ENCODE peak calls at places on chromosomes 11 and 22, in four cellular contexts. One of them, this sample, is unnamed.

GRCh38 chr22:20803696-20804324 is 29.9 kb downstream of the SERPIND1 start:
- DNase-seq in neural crest cell: peak
- DNase-seq in mesothelial cell of epicardium: peak
- DNase-seq in heart right ventricle: peak
- DNase-seq in this sample: no peak

GRCh38 chr22:36028646-36029405 is at the start of gene RBFOX2:
- DNase-seq in mesothelial cell of epicardium: peak
- DNase-seq in neural crest cell: peak
- DNase-seq in heart right ventricle: peak
- DNase-seq in this sample: peak

GRCh38 chr11:19498986-19499669 is 213.5 kb upstream of the NAV2 start:
- DNase-seq in neural crest cell: no peak
- DNase-seq in heart right ventricle: no peak
- DNase-seq in mesothelial cell of epicardium: no peak
- DNase-seq in this sample: no peak

GRCh38 chr11:40125054-40125453 is 1334.4 kb downstream of the LRRC4C start:
- DNase-seq in heart right ventricle: no peak
- DNase-seq in mesothelial cell of epicardium: no peak
- DNase-seq in neural crest cell: no peak
- DNase-seq in this sample: no peak

GRCh38 chr11:952406-953385 is 27.0 kb downstream of the AP2A2 start:
- DNase-seq in neural crest cell: no peak
- DNase-seq in mesothelial cell of epicardium: no peak
- DNase-seq in heart right ventricle: no peak
- DNase-seq in this sample: no peak

GRCh38 chr11:6799402-6799801 is at the start of gene OR6A2:
- DNase-seq in heart right ventricle: no peak
- DNase-seq in neural crest cell: no peak
- DNase-seq in mesothelial cell of epicardium: no peak
- DNase-seq in this sample: no peak

GRCh38 chr11:88202498-88202897 is 27.3 kb upstream of the RAB38 start:
- DNase-seq in mesothelial cell of epicardium: no peak
- DNase-seq in heart right ventricle: no peak
- DNase-seq in neural crest cell: no peak
- DNase-seq in this sample: no peak

GRCh38 chr11:1160231-1161101 is 2.7 kb downstream of the MUC5AC start:
- DNase-seq in neural crest cell: no peak
- DNase-seq in mesothelial cell of epicardium: no peak
- DNase-seq in heart right ventricle: no peak
- DNase-seq in this sample: peak

GRCh38 chr11:27694992-27695391 is 5.3 kb downstream of the BDNF start:
- DNase-seq in mesothelial cell of epicardium: no peak
- DNase-seq in neural crest cell: no peak
- DNase-seq in heart right ventricle: no peak
- DNase-seq in this sample: no peak
- TF ChIP-seq CTCF in mesothelial cell of epicardium: no peak
- TF ChIP-seq CTCF in neural crest cell: peak
- TF ChIP-seq CTCF in heart right ventricle: no peak
- TF ChIP-seq CTCF in this sample: no peak

DNA sequence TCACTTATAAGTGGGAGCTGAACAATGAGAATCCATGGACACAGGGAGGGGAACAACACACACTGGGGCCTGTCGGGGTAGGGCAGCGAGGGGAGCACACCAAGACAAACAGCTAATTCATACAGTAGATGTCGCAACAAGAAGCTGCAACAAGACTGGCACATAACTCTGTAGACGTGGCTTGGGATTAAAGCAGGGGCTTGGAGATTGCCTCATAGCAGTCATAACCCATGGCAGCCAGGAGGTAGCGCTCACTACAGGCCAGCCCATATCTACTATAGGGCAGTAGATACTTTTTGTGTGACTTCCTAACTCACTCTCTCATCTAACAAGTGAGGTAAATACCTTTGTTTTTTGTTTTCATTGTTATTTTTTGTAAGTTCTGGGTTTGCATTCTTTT is 1.7 kb upstream of the OR9G4 start:
- DNase-seq in neural crest cell: no peak
- DNase-seq in heart right ventricle: no peak
- DNase-seq in mesothelial cell of epicardium: no peak
- DNase-seq in this sample: no peak
- TF ChIP-seq CTCF in neural crest cell: no peak
- TF ChIP-seq CTCF in heart right ventricle: no peak
- TF ChIP-seq CTCF in mesothelial cell of epicardium: no peak
- TF ChIP-seq CTCF in this sample: no peak

GRCh38 chr11:10514713-10515112 is 26.3 kb downstream of the RNF141 start:
- DNase-seq in mesothelial cell of epicardium: no peak
- DNase-seq in heart right ventricle: no peak
- DNase-seq in neural crest cell: no peak
- DNase-seq in this sample: no peak

GRCh38 chr11:10506013-10506370 is 35.0 kb downstream of the RNF141 start:
- DNase-seq in mesothelial cell of epicardium: no peak
- DNase-seq in heart right ventricle: no peak
- DNase-seq in neural crest cell: no peak
- DNase-seq in this sample: no peak

GRCh38 chr11:10514210-10514609 is 26.8 kb downstream of the RNF141 start:
- DNase-seq in mesothelial cell of epicardium: no peak
- DNase-seq in neural crest cell: no peak
- DNase-seq in heart right ventricle: no peak
- DNase-seq in this sample: no peak

GRCh38 chr11:10515418-10515817 is 25.6 kb downstream of the RNF141 start:
- DNase-seq in heart right ventricle: no peak
- DNase-seq in neural crest cell: no peak
- DNase-seq in mesothelial cell of epicardium: no peak
- DNase-seq in this sample: no peak

GRCh38 chr11:10511046-10511711 is 29.8 kb downstream of the RNF141 start:
- DNase-seq in heart right ventricle: no peak
- DNase-seq in mesothelial cell of epicardium: no peak
- DNase-seq in neural crest cell: no peak
- DNase-seq in this sample: no peak
- TF ChIP-seq CTCF in heart right ventricle: no peak
- TF ChIP-seq CTCF in mesothelial cell of epicardium: no peak
- TF ChIP-seq CTCF in neural crest cell: no peak
- TF ChIP-seq CTCF in this sample: no peak

GRCh38 chr11:47003180-47003877 is 66.8 kb downstream of the CSTPP1 start:
- DNase-seq in mesothelial cell of epicardium: no peak
- DNase-seq in heart right ventricle: peak
- DNase-seq in neural crest cell: no peak
- DNase-seq in this sample: no peak

GRCh38 chr11:47005441-47005840 is 68.9 kb downstream of the CSTPP1 start:
- DNase-seq in mesothelial cell of epicardium: no peak
- DNase-seq in neural crest cell: no peak
- DNase-seq in heart right ventricle: no peak
- DNase-seq in this sample: no peak

GRCh38 chr11:47002366-47002765 is 65.8 kb downstream of the CSTPP1 start:
- DNase-seq in neural crest cell: no peak
- DNase-seq in mesothelial cell of epicardium: no peak
- DNase-seq in heart right ventricle: no peak
- DNase-seq in this sample: no peak

GRCh38 chr11:47001666-47002285 is 65.2 kb downstream of the CSTPP1 start:
- DNase-seq in neural crest cell: no peak
- DNase-seq in mesothelial cell of epicardium: no peak
- DNase-seq in heart right ventricle: no peak
- DNase-seq in this sample: no peak

GRCh38 chr11:47004595-47005033 is 68.1 kb downstream of the CSTPP1 start:
- DNase-seq in neural crest cell: no peak
- DNase-seq in mesothelial cell of epicardium: peak
- DNase-seq in heart right ventricle: peak
- DNase-seq in this sample: no peak
- TF ChIP-seq CTCF in neural crest cell: no peak
- TF ChIP-seq CTCF in mesothelial cell of epicardium: no peak
- TF ChIP-seq CTCF in heart right ventricle: no peak
- TF ChIP-seq CTCF in this sample: no peak

GRCh38 chr22:27331526-27332281 is 469.9 kb downstream of the MN1 start:
- DNase-seq in neural crest cell: peak
- DNase-seq in heart right ventricle: peak
- DNase-seq in mesothelial cell of epicardium: no peak
- DNase-seq in this sample: no peak
- TF ChIP-seq CTCF in neural crest cell: peak
- TF ChIP-seq CTCF in heart right ventricle: no peak
- TF ChIP-seq CTCF in mesothelial cell of epicardium: peak
- TF ChIP-seq CTCF in this sample: no peak

DNA sequence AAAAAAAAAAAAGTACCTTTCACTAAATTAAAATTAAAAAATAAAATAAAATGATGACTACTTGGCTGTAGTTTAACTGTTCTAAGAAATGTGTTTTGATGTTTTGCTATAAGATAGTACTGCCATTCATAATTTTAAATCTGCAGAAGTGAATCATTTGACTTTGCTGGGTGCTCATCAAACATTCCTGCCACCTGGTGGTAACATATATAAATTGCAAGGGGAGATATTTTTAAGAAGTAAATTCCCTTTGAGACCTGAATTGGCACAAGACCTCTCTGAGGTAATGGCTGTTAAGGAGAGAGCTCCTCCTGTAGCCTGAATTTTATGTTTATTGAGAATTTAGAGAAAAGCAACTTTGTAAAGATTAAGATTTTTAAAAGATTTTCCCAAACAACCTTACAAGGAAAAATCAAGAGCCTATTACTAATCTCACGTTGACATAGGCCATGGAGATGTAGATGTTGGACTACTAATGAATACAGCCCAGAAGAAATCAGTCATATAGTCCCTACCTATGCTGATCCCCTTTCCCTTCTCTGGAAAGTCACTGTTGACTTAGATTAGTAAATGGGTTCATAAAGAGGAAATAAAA is 11.9 kb upstream of the NARS2 start:
- DNase-seq in neural crest cell: no peak
- DNase-seq in mesothelial cell of epicardium: no peak
- DNase-seq in heart right ventricle: no peak
- DNase-seq in this sample: no peak
- TF ChIP-seq CTCF in neural crest cell: peak
- TF ChIP-seq CTCF in mesothelial cell of epicardium: peak
- TF ChIP-seq CTCF in heart right ventricle: peak
- TF ChIP-seq CTCF in this sample: no peak

DNA sequence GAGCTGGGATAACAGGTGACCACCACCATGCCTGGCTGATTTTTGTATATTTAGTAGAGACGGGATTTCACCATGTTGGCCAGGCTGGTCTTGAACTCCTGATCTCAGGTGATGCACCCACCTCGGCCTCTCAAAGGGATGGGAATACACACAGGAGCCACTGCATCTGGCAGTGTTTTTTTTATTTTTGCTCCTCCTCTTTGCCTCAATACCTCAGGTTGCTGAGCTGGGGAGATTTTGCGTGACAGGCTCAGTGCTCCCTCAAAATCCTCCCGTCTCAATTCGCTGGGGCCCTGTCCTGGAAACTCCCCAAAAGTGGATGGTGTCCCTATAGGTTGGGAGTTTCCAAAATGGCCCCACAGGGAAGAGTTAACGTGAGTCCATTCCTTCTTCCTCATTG is 71.7 kb downstream of the GGTLC2 start:
- DNase-seq in neural crest cell: no peak
- DNase-seq in mesothelial cell of epicardium: no peak
- DNase-seq in heart right ventricle: no peak
- DNase-seq in this sample: no peak
- TF ChIP-seq CTCF in neural crest cell: no peak
- TF ChIP-seq CTCF in mesothelial cell of epicardium: no peak
- TF ChIP-seq CTCF in heart right ventricle: no peak
- TF ChIP-seq CTCF in this sample: no peak

DNA sequence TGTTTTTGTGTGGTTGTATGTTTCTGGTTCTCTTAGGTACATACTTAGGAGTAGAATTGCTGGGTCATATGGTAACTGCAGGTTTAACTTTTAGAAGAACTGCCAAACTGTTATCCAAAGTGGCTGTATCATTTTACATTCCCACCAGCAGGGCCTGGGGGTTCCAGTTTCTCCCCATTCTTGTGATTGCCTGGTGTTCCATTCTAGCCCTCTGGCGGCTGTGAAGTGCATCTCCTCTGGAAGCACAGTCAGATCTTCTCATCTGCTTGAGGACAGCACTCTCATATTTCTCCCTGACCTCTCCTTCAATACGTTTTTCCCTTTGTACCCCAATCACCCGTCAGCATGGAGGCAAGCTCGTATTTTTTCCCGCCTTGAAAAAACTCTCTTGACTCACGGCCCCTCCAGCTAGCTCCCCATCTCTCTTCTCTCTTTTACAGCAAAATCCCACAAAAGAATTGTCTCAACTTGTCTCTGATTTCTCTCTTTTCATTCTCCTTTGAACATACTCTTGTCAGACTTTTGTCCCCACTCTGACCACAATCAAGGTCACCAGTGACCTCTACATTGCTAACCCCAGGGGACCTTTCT is 56.8 kb upstream of the THY1 start:
- DNase-seq in neural crest cell: no peak
- DNase-seq in heart right ventricle: no peak
- DNase-seq in mesothelial cell of epicardium: peak
- DNase-seq in this sample: no peak
- TF ChIP-seq CTCF in neural crest cell: peak
- TF ChIP-seq CTCF in heart right ventricle: no peak
- TF ChIP-seq CTCF in mesothelial cell of epicardium: peak
- TF ChIP-seq CTCF in this sample: no peak

DNA sequence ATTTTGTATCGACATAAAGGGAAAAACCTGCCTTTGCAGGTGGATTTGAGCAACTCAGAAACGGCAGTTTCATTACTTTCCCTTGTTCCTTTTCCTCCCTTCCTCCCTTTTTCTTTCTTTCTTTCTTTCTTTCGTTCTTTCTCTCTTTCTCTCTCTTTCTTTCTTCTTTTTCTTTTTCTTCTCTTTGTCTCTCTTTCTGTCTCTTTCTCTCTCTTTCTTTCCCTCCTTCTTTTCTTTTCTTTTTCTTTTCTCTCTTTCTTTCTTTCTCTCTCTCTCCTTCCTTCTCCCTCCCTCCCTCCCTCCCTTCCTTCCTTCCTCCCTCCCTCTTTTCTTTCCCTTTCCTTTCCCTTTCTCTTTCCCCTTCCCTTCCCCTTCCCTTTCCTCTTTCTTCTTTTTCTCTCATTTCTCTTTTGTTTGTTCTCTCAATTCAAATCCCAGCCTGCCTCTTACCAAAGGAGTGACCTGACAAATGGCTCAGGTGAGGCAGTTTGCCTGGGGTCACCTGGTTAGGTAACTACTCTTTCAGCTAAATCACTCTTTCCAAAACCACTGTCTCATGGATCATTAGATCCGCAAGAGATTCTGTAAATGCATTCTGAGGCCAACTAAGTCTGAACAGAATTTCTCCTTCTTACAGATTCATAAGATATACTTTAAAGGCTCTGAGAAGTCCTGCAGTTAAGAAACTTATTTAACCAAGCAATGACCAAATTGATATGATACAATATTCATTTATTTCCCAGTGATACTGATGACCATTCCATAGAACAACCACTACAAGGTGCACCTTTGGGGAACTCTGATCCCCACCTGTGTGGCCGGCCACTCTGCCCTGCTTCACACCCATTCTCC is 75.3 kb downstream of the MYO18B start:
- DNase-seq in heart right ventricle: no peak
- DNase-seq in neural crest cell: no peak
- DNase-seq in mesothelial cell of epicardium: no peak
- DNase-seq in this sample: no peak
- TF ChIP-seq CTCF in heart right ventricle: no peak
- TF ChIP-seq CTCF in neural crest cell: no peak
- TF ChIP-seq CTCF in mesothelial cell of epicardium: no peak
- TF ChIP-seq CTCF in this sample: no peak

This sample was measured in activated B cell treated with CpG ODN at 0.5 μM for 24 hours.